ENCODE peak calls at places on chromosomes 7 and 10, in six cellular contexts. Q is right atrium auricular region, Z is NB4, O is HCT116, N is HFFc6, X is CD14-positive monocyte. R is an unnamed sample.

GRCh38 chr10:58599927-58600553 is 87.4 kb downstream of the BICC1 start:
- DNase-seq in Z (no peak), X (no peak), O (no peak), Q (no peak), N (no peak), R (no peak)

GRCh38 chr7:132557489-132558044 is 18.7 kb downstream of the PLXNA4 start:
- DNase-seq in O (no peak), N (no peak), Q (no peak), Z (peak), X (no peak), R (no peak)

GRCh38 chr10:11824825-11825224 is 1.7 kb downstream of the PROSER2 start:
- DNase-seq in Z (no peak), X (no peak), N (no peak), Q (no peak), O (no peak), R (no peak)

GRCh38 chr7:18402488-18403183 is 92.9 kb upstream of the HDAC9 start:
- DNase-seq in O (no peak), Z (no peak), X (no peak), Q (no peak), N (peak), R (no peak)

GRCh38 chr10:75430000-75430763 is 1.2 kb upstream of the LRMDA start:
- DNase-seq in O (no peak), Q (no peak), N (no peak), X (peak), Z (peak), R (no peak)

GRCh38 chr7:1842321-1843221 is 172.5 kb downstream of the ELFN1 start:
- DNase-seq in N (peak), X (peak), Q (no peak), Z (no peak), O (no peak), R (no peak)

GRCh38 chr7:11343818-11344413 is 370.2 kb downstream of the PHF14 start:
- DNase-seq in Z (peak), N (peak), Q (no peak), X (no peak), O (peak), R (no peak)

GRCh38 chr7:113629244-113629643 is 289.6 kb downstream of the PPP1R3A start:
- DNase-seq in X (no peak), O (no peak), N (no peak), Q (no peak), Z (no peak), R (no peak)

GRCh38 chr7:24604640-24605039 is 31.4 kb downstream of the PALS2 start:
- DNase-seq in Q (no peak), O (no peak), X (no peak), Z (no peak), N (no peak), R (no peak)

GRCh38 chr7:151251926-151252835 is 3.7 kb upstream of the SMARCD3 start:
- DNase-seq in Z (no peak), X (no peak), O (no peak), Q (no peak), N (peak), R (peak)

GRCh38 chr10:114334301-114334700 is 70.0 kb downstream of the AFAP1L2 start:
- DNase-seq in Q (no peak), O (no peak), Z (no peak), X (no peak), N (no peak), R (no peak)

GRCh38 chr10:62594093-62594520 is 210.4 kb upstream of the ADO start:
- DNase-seq in O (peak), Q (no peak), X (peak), N (peak), Z (peak), R (no peak)

GRCh38 chr10:34092891-34093290 is 722.2 kb downstream of the PARD3 start:
- DNase-seq in O (no peak), Z (no peak), Q (no peak), X (no peak), N (no peak), R (no peak)

GRCh38 chr7:116770941-116771340 is 91.4 kb upstream of the CAPZA2 start:
- DNase-seq in Q (no peak), X (no peak), N (no peak), O (peak), Z (no peak), R (no peak)

GRCh38 chr7:135210818-135211178 is 528 bp downstream of the WDR91 start:
- DNase-seq in O (no peak), N (no peak), Z (no peak), Q (no peak), X (no peak), R (no peak)

GRCh38 chr7:159027091-159027802 is 117.4 kb downstream of the VIPR2 start:
- DNase-seq in X (no peak), O (no peak), Q (peak), Z (no peak), N (no peak), R (no peak)

GRCh38 chr10:88831709-88832108 is 19.9 kb downstream of the ANKRD22 start:
- DNase-seq in O (no peak), Z (no peak), X (no peak), Q (no peak), N (no peak), R (no peak)

GRCh38 chr10:113111260-113111659 is 161.2 kb downstream of the TCF7L2 start:
- DNase-seq in X (no peak), Q (no peak), N (no peak), O (no peak), Z (no peak), R (no peak)

GRCh38 chr10:3465406-3465891 is 292.9 kb upstream of the PITRM1 start:
- DNase-seq in X (no peak), O (no peak), N (no peak), Q (no peak), Z (peak), R (no peak)

DNA sequence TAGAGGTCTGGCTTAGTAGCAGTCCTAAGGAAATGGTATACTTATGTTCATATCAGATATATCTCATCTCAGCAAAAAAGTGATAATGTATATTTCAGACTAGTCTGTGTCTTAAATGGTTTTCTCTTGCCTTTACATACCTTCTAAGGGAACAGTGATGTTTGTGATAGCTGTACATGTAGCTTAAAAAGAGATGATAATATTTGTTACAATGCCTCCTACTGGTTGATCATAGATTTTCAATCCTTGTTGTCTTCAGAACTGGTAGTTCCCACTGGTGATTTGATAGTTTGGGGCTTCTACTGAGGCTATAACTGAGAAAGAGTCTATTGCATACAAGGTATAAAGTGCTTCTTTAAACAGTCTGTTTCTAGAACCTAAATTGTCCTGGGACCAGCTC is 90.1 kb downstream of the BTRC start:
- DNase-seq in N (peak), X (no peak), Z (peak), O (no peak), Q (no peak), R (no peak)
- TF ChIP-seq CTCF in N (peak), X (peak), Z (peak), O (peak), Q (no peak), R (peak)

DNA sequence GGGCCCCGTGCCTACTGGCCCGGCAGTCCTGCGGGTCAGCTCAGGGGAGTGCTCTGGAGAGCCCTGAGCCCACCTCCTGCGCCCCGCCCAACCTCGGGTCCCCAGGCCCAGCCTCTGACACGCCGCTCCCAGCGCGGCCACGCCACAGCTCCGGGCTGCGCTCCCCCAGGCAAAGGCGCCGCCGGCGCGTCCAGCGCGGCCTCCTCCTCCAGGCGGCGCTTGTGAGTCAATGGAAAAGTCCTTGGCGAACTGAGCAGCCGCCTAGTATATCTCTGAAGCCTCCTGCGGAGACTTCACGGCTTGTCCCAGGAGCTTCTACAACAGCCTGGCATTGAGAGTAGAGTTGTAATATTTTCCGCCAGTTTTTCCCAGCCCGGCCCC is 29.5 kb upstream of the BMS1 start:
- DNase-seq in O (peak), N (peak), Z (peak), X (no peak), Q (peak), R (peak)
- TF ChIP-seq CTCF in O (peak), N (peak), Z (peak), X (peak), Q (peak), R (peak)

DNA sequence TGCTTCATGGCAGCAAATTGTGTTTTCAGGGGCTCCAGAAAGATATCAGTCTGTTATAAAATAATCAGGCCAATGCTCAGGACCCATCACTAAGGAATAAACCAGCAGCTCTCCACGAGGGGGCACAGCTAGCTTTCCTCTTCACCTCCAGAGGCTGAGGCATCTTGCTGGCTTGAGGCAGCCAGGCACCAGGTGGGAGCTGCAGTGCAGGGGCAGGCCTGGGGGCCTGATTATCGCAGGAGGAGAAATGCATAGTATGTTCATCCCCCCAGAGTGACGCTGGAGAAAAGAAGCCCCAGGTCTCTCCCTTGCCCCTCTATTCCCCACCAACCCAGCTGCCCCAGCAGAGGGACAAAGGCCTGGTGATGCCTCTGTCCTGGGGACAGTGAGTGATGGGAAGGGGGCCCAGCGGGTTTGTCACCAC is 128.3 kb upstream of the FAM20C start:
- DNase-seq in O (peak), N (peak), X (no peak), Z (peak), Q (peak), R (peak)
- TF ChIP-seq CTCF in O (peak), N (peak), X (peak), Z (peak), Q (no peak), R (peak)

DNA sequence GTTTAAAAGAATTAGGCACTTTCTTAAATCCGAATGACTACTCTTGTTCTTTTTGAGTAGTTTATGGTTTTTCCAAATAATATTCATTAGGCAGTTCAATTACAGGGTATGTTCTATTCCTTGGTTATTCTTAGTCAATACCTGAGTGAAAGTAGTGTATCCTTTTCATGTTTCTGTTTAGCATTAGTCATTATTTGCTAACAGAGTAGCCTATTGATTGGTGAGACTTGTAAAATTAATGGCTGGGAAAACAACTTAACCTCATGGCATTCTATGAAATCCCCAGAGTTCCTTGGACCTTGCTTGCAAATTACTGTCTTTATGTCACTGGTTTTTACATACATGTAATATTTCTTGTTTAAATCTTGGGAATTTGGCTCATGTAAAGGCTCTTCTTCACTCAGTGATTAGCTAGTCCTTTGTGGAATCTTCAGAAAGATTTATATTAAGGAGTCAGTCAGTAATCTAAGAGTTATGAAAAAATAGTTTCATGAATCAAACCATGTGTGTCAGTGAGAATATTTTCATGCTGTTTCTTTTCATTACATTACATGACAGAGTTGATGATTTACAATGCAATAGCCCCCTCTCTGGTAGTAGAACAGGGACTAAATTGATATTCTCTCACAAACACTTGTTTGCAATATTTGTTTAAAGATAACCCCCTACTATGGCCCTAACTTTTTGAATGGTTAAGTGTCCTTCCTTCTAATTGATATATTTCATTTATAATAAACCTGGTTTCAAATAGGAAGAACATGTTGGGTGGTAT is 81.5 kb upstream of the LRRTM3 start:
- DNase-seq in O (no peak), N (no peak), X (no peak), Z (no peak), Q (no peak), R (no peak)
- TF ChIP-seq CTCF in O (peak), N (peak), X (no peak), Z (no peak), Q (no peak), R (no peak)

DNA sequence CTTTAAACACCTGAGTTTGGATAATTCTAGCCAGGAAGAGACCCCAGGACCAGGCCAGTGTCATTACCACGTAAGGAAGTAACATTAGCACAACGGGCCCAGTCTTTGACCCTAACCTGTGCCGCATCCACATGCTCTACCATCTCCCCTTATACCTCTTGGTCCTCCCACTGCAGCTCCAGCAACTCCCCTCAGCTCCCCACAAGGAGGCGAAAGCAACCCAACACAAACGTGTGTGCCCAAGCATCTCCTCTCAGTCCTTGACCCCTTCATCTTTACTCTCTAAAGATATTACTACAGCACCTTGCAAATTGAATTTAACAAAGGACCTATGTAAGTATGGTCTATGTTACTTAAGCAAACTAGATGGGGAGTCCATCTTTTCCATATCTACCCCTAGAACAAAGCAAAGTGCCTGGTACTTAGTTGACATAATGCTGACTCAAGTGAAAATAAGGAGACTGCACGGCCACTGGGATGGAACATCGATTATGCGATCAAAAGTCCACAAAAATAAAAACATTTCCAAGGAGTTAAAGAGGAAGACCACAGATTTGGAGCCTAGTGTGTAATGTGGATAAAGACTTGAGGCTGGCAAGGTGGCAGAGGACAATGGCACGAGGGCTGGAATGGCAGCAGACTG is 147.7 kb downstream of the JAZF1 start:
- DNase-seq in X (no peak), N (no peak), Z (peak), O (no peak), Q (no peak), R (no peak)
- TF ChIP-seq CTCF in X (no peak), N (peak), Z (no peak), O (peak), Q (no peak), R (no peak)

GRCh38 chr7:40194743-40195142 is 59.9 kb downstream of the SUGCT start:
- DNase-seq in X (no peak), O (no peak), Z (no peak), N (peak), Q (no peak), R (peak)

GRCh38 chr7:40202851-40203250 is 68.0 kb downstream of the SUGCT start:
- DNase-seq in Z (no peak), Q (no peak), X (no peak), N (no peak), O (no peak), R (no peak)

GRCh38 chr7:40200791-40201190 is 66.0 kb downstream of the SUGCT start:
- DNase-seq in O (no peak), Z (no peak), N (peak), X (no peak), Q (no peak), R (peak)

GRCh38 chr7:40197527-40197926 is 62.7 kb downstream of the SUGCT start:
- DNase-seq in X (no peak), Q (no peak), O (no peak), N (no peak), Z (no peak), R (no peak)

DNA sequence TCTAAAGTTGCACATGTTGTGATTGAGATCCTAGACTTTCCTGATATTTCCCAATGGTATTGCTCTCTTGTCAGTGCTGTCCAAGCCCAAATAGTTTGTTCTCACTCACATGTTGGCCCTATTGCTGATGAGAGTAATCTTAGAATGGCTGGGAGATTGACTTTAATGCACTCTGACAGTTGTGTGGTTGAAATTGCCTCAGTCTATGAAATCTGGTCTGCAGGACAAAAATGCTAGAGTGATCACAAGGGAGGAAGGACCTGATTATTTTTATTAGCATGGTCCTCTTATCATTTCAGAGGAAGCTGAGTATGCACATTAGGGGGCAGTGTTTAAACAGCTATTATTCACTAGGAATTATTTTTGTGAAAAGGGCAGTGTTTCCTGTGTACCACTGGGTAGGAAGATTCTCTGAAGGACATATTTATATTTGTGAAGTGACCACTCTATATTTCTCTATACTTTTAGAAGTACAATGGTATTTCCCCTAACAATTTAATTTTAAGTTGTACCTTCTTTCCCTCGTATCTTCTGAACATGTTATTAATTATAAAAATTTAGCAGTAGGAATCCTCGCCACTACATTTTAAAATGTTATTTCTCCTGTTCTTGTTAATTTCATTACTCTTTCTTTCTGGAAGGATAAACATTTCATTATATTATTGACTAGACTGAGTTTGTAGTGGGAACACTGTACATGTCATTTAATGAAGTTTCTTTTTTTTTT is 64.4 kb downstream of the SUGCT start:
- DNase-seq in Z (peak), O (no peak), Q (no peak), N (peak), X (no peak), R (peak)
- TF ChIP-seq CTCF in Z (peak), O (peak), Q (no peak), N (peak), X (no peak), R (peak)

DNA sequence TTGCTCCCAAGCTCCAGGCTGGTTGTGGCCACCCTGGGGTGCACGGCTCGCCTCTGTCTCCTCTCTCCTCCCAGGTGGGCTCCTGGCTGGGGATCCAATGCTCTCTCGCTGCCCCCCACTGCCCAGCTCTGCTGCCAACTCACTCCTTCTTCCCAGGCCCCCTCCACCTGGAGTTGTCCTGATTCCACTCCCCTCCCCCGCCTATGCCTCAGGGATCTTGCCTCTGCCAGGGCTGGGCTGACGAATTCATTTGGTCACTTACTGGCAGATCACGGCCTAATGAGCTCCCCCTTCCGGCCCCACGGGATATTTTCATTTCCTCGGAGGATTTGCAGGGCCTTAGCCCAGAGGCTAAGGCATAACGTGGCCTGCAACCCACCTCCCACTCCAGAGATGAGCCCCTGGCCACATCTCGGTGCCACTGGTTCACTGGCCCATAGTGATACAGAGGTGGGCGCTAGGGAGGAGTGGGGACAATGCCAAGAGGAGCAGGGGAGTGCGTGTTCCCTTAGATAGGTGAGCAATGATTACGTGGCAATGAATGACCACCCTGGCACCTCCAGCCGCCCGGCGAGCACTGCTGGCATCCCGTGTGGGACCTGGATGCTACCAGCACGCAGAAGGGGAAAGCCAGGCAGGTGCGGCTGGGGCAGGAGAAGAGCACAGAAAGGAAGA is 344.6 kb upstream of the SHH start:
- DNase-seq in O (peak), Q (peak), X (no peak), Z (peak), N (no peak), R (no peak)
- TF ChIP-seq CTCF in O (peak), Q (no peak), X (no peak), Z (peak), N (peak), R (no peak)

DNA sequence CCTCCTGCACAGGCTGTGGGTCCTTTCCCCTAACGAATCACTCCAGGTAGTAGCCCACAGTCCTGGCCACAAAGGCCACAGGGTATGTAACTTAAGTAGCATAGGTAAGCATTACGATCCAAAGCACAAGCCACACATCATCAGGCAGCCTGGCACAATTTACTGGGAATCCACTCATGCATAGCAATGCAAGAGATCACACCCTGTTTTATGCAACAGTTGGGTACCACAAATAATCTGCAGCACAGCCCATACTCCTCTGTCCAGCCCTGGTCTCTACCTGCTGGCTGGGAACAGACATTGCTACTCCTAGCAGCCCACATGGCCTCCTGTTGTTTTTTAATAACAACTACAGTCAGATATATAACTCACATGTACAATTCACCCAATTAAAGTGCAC is 34.3 kb downstream of the SRPK2 start:
- DNase-seq in X (no peak), O (no peak), Z (no peak), N (no peak), Q (no peak), R (no peak)
- TF ChIP-seq CTCF in X (no peak), O (no peak), Z (no peak), N (no peak), Q (no peak), R (no peak)

R was measured in AG09319.